ENCODE peak calls at places on chromosomes 13 and 19, in seven cellular contexts. One of them, this sample, is unnamed.

GRCh38 chr13:95411641-95412040 is 110.4 kb upstream of the ABCC4 start:
- DNase-seq in putamen: no peak
- DNase-seq in GM18507: no peak
- DNase-seq in lower leg skin: no peak
- DNase-seq in D341Med: no peak
- DNase-seq in stimulated activated CD4-positive, alpha-beta T cell treated with anti-CD3 and anti-CD28 coated beads, TNF-alpha, amount 100 ng/mL, for 4 hours: no peak
- DNase-seq in astrocyte of the cerebellum: peak; percentile 29
- DNase-seq in this sample: no peak

GRCh38 chr19:45177817-45178261 is at the start of gene TRAPPC6A:
- DNase-seq in putamen: no peak
- DNase-seq in GM18507: no peak
- DNase-seq in lower leg skin: no peak
- DNase-seq in D341Med: no peak
- DNase-seq in stimulated activated CD4-positive, alpha-beta T cell treated with anti-CD3 and anti-CD28 coated beads, TNF-alpha, amount 100 ng/mL, for 4 hours: no peak
- DNase-seq in astrocyte of the cerebellum: no peak
- DNase-seq in this sample: no peak

GRCh38 chr13:40190656-40191100 is 475.8 kb downstream of the FOXO1 start:
- DNase-seq in putamen: peak; percentile 92
- DNase-seq in GM18507: no peak
- DNase-seq in lower leg skin: peak; percentile 55
- DNase-seq in D341Med: no peak
- DNase-seq in stimulated activated CD4-positive, alpha-beta T cell treated with anti-CD3 and anti-CD28 coated beads, TNF-alpha, amount 100 ng/mL, for 4 hours: peak; percentile 31
- DNase-seq in astrocyte of the cerebellum: peak; percentile 41
- DNase-seq in this sample: peak; percentile 40

GRCh38 chr19:9353011-9353410 is 9.8 kb upstream of the ZNF177 start:
- DNase-seq in putamen: no peak
- DNase-seq in GM18507: no peak
- DNase-seq in lower leg skin: no peak
- DNase-seq in D341Med: no peak
- DNase-seq in stimulated activated CD4-positive, alpha-beta T cell treated with anti-CD3 and anti-CD28 coated beads, TNF-alpha, amount 100 ng/mL, for 4 hours: no peak
- DNase-seq in astrocyte of the cerebellum: no peak
- DNase-seq in this sample: no peak

GRCh38 chr19:58498316-58499020 is 13.3 kb downstream of the SLC27A5 start:
- DNase-seq in putamen: no peak
- DNase-seq in GM18507: no peak
- DNase-seq in lower leg skin: no peak
- DNase-seq in D341Med: no peak
- DNase-seq in stimulated activated CD4-positive, alpha-beta T cell treated with anti-CD3 and anti-CD28 coated beads, TNF-alpha, amount 100 ng/mL, for 4 hours: no peak
- DNase-seq in astrocyte of the cerebellum: no peak
- DNase-seq in this sample: no peak

GRCh38 chr19:1540353-1540925 is 16.6 kb downstream of the PLK5 start:
- DNase-seq in putamen: no peak
- DNase-seq in GM18507: no peak
- DNase-seq in lower leg skin: no peak
- DNase-seq in D341Med: no peak
- DNase-seq in stimulated activated CD4-positive, alpha-beta T cell treated with anti-CD3 and anti-CD28 coated beads, TNF-alpha, amount 100 ng/mL, for 4 hours: no peak
- DNase-seq in astrocyte of the cerebellum: no peak
- DNase-seq in this sample: no peak

GRCh38 chr19:56983804-56984203 is 136.0 kb upstream of the USP29 start:
- DNase-seq in putamen: no peak
- DNase-seq in GM18507: no peak
- DNase-seq in lower leg skin: no peak
- DNase-seq in D341Med: no peak
- DNase-seq in stimulated activated CD4-positive, alpha-beta T cell treated with anti-CD3 and anti-CD28 coated beads, TNF-alpha, amount 100 ng/mL, for 4 hours: no peak
- DNase-seq in astrocyte of the cerebellum: no peak
- DNase-seq in this sample: no peak

GRCh38 chr13:109191422-109191821 is 562.0 kb downstream of the MYO16 start:
- DNase-seq in putamen: no peak
- DNase-seq in GM18507: no peak
- DNase-seq in lower leg skin: no peak
- DNase-seq in D341Med: no peak
- DNase-seq in stimulated activated CD4-positive, alpha-beta T cell treated with anti-CD3 and anti-CD28 coated beads, TNF-alpha, amount 100 ng/mL, for 4 hours: no peak
- DNase-seq in astrocyte of the cerebellum: no peak
- DNase-seq in this sample: no peak

GRCh38 chr13:97932006-97932405 is 21.5 kb upstream of the IPO5 start:
- DNase-seq in putamen: no peak
- DNase-seq in GM18507: no peak
- DNase-seq in lower leg skin: no peak
- DNase-seq in D341Med: no peak
- DNase-seq in stimulated activated CD4-positive, alpha-beta T cell treated with anti-CD3 and anti-CD28 coated beads, TNF-alpha, amount 100 ng/mL, for 4 hours: no peak
- DNase-seq in astrocyte of the cerebellum: no peak
- DNase-seq in this sample: no peak

GRCh38 chr19:28039677-28040381 is 1173.1 kb downstream of the UQCRFS1 start:
- DNase-seq in putamen: no peak
- DNase-seq in GM18507: no peak
- DNase-seq in lower leg skin: no peak
- DNase-seq in D341Med: no peak
- DNase-seq in stimulated activated CD4-positive, alpha-beta T cell treated with anti-CD3 and anti-CD28 coated beads, TNF-alpha, amount 100 ng/mL, for 4 hours: no peak
- DNase-seq in astrocyte of the cerebellum: no peak
- DNase-seq in this sample: peak; percentile 52

GRCh38 chr13:36038785-36039415 is 92.3 kb downstream of the DCLK1 start:
- DNase-seq in putamen: no peak
- DNase-seq in GM18507: no peak
- DNase-seq in lower leg skin: no peak
- DNase-seq in D341Med: no peak
- DNase-seq in stimulated activated CD4-positive, alpha-beta T cell treated with anti-CD3 and anti-CD28 coated beads, TNF-alpha, amount 100 ng/mL, for 4 hours: no peak
- DNase-seq in astrocyte of the cerebellum: no peak
- DNase-seq in this sample: no peak

GRCh38 chr13:73608157-73608516 is 526.1 kb downstream of the KLF12 start:
- DNase-seq in putamen: no peak
- DNase-seq in GM18507: no peak
- DNase-seq in lower leg skin: no peak
- DNase-seq in D341Med: no peak
- DNase-seq in stimulated activated CD4-positive, alpha-beta T cell treated with anti-CD3 and anti-CD28 coated beads, TNF-alpha, amount 100 ng/mL, for 4 hours: no peak
- DNase-seq in astrocyte of the cerebellum: no peak
- DNase-seq in this sample: no peak

GRCh38 chr19:49565261-49565660 is 15.1 kb downstream of the NOSIP start:
- DNase-seq in putamen: no peak
- DNase-seq in GM18507: no peak
- DNase-seq in lower leg skin: no peak
- DNase-seq in D341Med: no peak
- DNase-seq in stimulated activated CD4-positive, alpha-beta T cell treated with anti-CD3 and anti-CD28 coated beads, TNF-alpha, amount 100 ng/mL, for 4 hours: no peak
- DNase-seq in astrocyte of the cerebellum: no peak
- DNase-seq in this sample: no peak

GRCh38 chr13:88074794-88075509 is 403.8 kb downstream of the SLITRK5 start:
- DNase-seq in putamen: no peak
- DNase-seq in GM18507: no peak
- DNase-seq in lower leg skin: peak; percentile 21
- DNase-seq in D341Med: no peak
- DNase-seq in stimulated activated CD4-positive, alpha-beta T cell treated with anti-CD3 and anti-CD28 coated beads, TNF-alpha, amount 100 ng/mL, for 4 hours: no peak
- DNase-seq in astrocyte of the cerebellum: no peak
- DNase-seq in this sample: no peak

GRCh38 chr13:60397693-60398437 is 845 bp downstream of the TDRD3 start:
- DNase-seq in putamen: peak; percentile 44
- DNase-seq in GM18507: peak; percentile 17
- DNase-seq in lower leg skin: peak; percentile 51
- DNase-seq in D341Med: no peak
- DNase-seq in stimulated activated CD4-positive, alpha-beta T cell treated with anti-CD3 and anti-CD28 coated beads, TNF-alpha, amount 100 ng/mL, for 4 hours: no peak
- DNase-seq in astrocyte of the cerebellum: no peak
- DNase-seq in this sample: peak; percentile 78

GRCh38 chr13:35888327-35888940 is 242.7 kb downstream of the DCLK1 start:
- DNase-seq in putamen: no peak
- DNase-seq in GM18507: no peak
- DNase-seq in lower leg skin: no peak
- DNase-seq in D341Med: no peak
- DNase-seq in stimulated activated CD4-positive, alpha-beta T cell treated with anti-CD3 and anti-CD28 coated beads, TNF-alpha, amount 100 ng/mL, for 4 hours: no peak
- DNase-seq in astrocyte of the cerebellum: peak; percentile 19
- DNase-seq in this sample: no peak